ENCODE peak calls at places on chromosomes 16 and 17, in eight cellular contexts. One of them, this sample, is unnamed.

GRCh38 chr17:76738468-76738850 is 540 bp downstream of the MFSD11 start:
- DNase-seq in NCI-H2081: peak; percentile 20
- DNase-seq in suprapubic skin: no peak
- DNase-seq in HT1080: no peak
- DNase-seq in GM18507: no peak
- DNase-seq in stomach: no peak
- DNase-seq in small intestine: peak; percentile 7
- DNase-seq in HS-5: no peak
- DNase-seq in this sample: no peak

GRCh38 chr17:80588687-80589086 is 44.0 kb downstream of the RPTOR start:
- DNase-seq in NCI-H2081: no peak
- DNase-seq in suprapubic skin: no peak
- DNase-seq in HT1080: no peak
- DNase-seq in GM18507: no peak
- DNase-seq in stomach: no peak
- DNase-seq in small intestine: no peak
- DNase-seq in HS-5: no peak
- DNase-seq in this sample: no peak

GRCh38 chr16:74999683-75000480 is 1.1 kb downstream of the ZNRF1 start:
- DNase-seq in NCI-H2081: peak; percentile 64
- DNase-seq in suprapubic skin: peak; percentile 83
- DNase-seq in HT1080: no peak
- DNase-seq in GM18507: no peak
- DNase-seq in stomach: peak; percentile 65
- DNase-seq in small intestine: peak; percentile 52
- DNase-seq in HS-5: no peak
- DNase-seq in this sample: no peak

GRCh38 chr16:69712277-69712676 is 14.1 kb downstream of the NQO1 start:
- DNase-seq in NCI-H2081: no peak
- DNase-seq in suprapubic skin: peak; percentile 38
- DNase-seq in HT1080: no peak
- DNase-seq in GM18507: no peak
- DNase-seq in stomach: no peak
- DNase-seq in small intestine: no peak
- DNase-seq in HS-5: no peak
- DNase-seq in this sample: no peak

GRCh38 chr17:78923660-78924453 is 1.3 kb downstream of the TIMP2 start:
- DNase-seq in NCI-H2081: no peak
- DNase-seq in suprapubic skin: peak; percentile 87
- DNase-seq in HT1080: no peak
- DNase-seq in GM18507: no peak
- DNase-seq in stomach: peak; percentile 92
- DNase-seq in small intestine: peak; percentile 89
- DNase-seq in HS-5: no peak
- DNase-seq in this sample: peak; percentile 68

GRCh38 chr16:69017036-69017783 is 88.2 kb upstream of the HAS3 start:
- DNase-seq in NCI-H2081: no peak
- DNase-seq in suprapubic skin: no peak
- DNase-seq in HT1080: peak; percentile 92
- DNase-seq in GM18507: no peak
- DNase-seq in stomach: no peak
- DNase-seq in small intestine: no peak
- DNase-seq in HS-5: peak; percentile 71
- DNase-seq in this sample: peak; percentile 86

GRCh38 chr16:16828913-16829398 is 450.0 kb downstream of the NPIPA7 start:
- DNase-seq in NCI-H2081: no peak
- DNase-seq in suprapubic skin: no peak
- DNase-seq in HT1080: peak; percentile 84
- DNase-seq in GM18507: no peak
- DNase-seq in stomach: no peak
- DNase-seq in small intestine: no peak
- DNase-seq in HS-5: no peak
- DNase-seq in this sample: no peak

GRCh38 chr17:78132767-78133178 is 2.2 kb downstream of the TMC8 start:
- DNase-seq in NCI-H2081: no peak
- DNase-seq in suprapubic skin: no peak
- DNase-seq in HT1080: no peak
- DNase-seq in GM18507: no peak
- DNase-seq in stomach: no peak
- DNase-seq in small intestine: no peak
- DNase-seq in HS-5: no peak
- DNase-seq in this sample: no peak

GRCh38 chr16:87733190-87733589 is 32.6 kb downstream of the KLHDC4 start:
- DNase-seq in NCI-H2081: peak; percentile 44
- DNase-seq in suprapubic skin: no peak
- DNase-seq in HT1080: no peak
- DNase-seq in GM18507: no peak
- DNase-seq in stomach: no peak
- DNase-seq in small intestine: no peak
- DNase-seq in HS-5: no peak
- DNase-seq in this sample: no peak

GRCh38 chr16:57042157-57043111 is 49.9 kb upstream of the CPNE2 start:
- DNase-seq in NCI-H2081: no peak
- DNase-seq in suprapubic skin: no peak
- DNase-seq in HT1080: no peak
- DNase-seq in GM18507: peak; percentile 69
- DNase-seq in stomach: no peak
- DNase-seq in small intestine: no peak
- DNase-seq in HS-5: no peak
- DNase-seq in this sample: no peak

GRCh38 chr17:35709874-35710273 is 21.6 kb upstream of the RASL10B start:
- DNase-seq in NCI-H2081: peak; percentile 51
- DNase-seq in suprapubic skin: no peak
- DNase-seq in HT1080: no peak
- DNase-seq in GM18507: no peak
- DNase-seq in stomach: no peak
- DNase-seq in small intestine: no peak
- DNase-seq in HS-5: no peak
- DNase-seq in this sample: no peak

GRCh38 chr17:37791985-37792384 is 47.1 kb upstream of the HNF1B start:
- DNase-seq in NCI-H2081: no peak
- DNase-seq in suprapubic skin: no peak
- DNase-seq in HT1080: no peak
- DNase-seq in GM18507: no peak
- DNase-seq in stomach: no peak
- DNase-seq in small intestine: no peak
- DNase-seq in HS-5: no peak
- DNase-seq in this sample: no peak

GRCh38 chr17:75077072-75077489 is 10.7 kb upstream of the SLC16A5 start:
- DNase-seq in NCI-H2081: no peak
- DNase-seq in suprapubic skin: no peak
- DNase-seq in HT1080: no peak
- DNase-seq in GM18507: no peak
- DNase-seq in stomach: no peak
- DNase-seq in small intestine: peak; percentile 78
- DNase-seq in HS-5: no peak
- DNase-seq in this sample: no peak

GRCh38 chr16:68434654-68435210 is 13.6 kb downstream of the SMPD3 start:
- DNase-seq in NCI-H2081: peak; percentile 43
- DNase-seq in suprapubic skin: no peak
- DNase-seq in HT1080: no peak
- DNase-seq in GM18507: no peak
- DNase-seq in stomach: peak; percentile 54
- DNase-seq in small intestine: peak; percentile 51
- DNase-seq in HS-5: no peak
- DNase-seq in this sample: no peak

GRCh38 chr17:17425591-17425990 is 51.2 kb upstream of the MED9 start:
- DNase-seq in NCI-H2081: no peak
- DNase-seq in suprapubic skin: no peak
- DNase-seq in HT1080: no peak
- DNase-seq in GM18507: no peak
- DNase-seq in stomach: no peak
- DNase-seq in small intestine: no peak
- DNase-seq in HS-5: no peak
- DNase-seq in this sample: no peak

GRCh38 chr16:86680137-86680536 is 101.8 kb downstream of the FOXL1 start:
- DNase-seq in NCI-H2081: no peak
- DNase-seq in suprapubic skin: no peak
- DNase-seq in HT1080: peak; percentile 70
- DNase-seq in GM18507: no peak
- DNase-seq in stomach: no peak
- DNase-seq in small intestine: no peak
- DNase-seq in HS-5: no peak
- DNase-seq in this sample: peak; percentile 92

GRCh38 chr17:17203173-17203730 is 2.9 kb downstream of the PLD6 start:
- DNase-seq in NCI-H2081: no peak
- DNase-seq in suprapubic skin: no peak
- DNase-seq in HT1080: no peak
- DNase-seq in GM18507: no peak
- DNase-seq in stomach: no peak
- DNase-seq in small intestine: no peak
- DNase-seq in HS-5: no peak
- DNase-seq in this sample: no peak

GRCh38 chr16:30394603-30395154 is 541 bp upstream of the ZNF48 start:
- DNase-seq in NCI-H2081: no peak
- DNase-seq in suprapubic skin: no peak
- DNase-seq in HT1080: no peak
- DNase-seq in GM18507: no peak
- DNase-seq in stomach: no peak
- DNase-seq in small intestine: peak; percentile 24
- DNase-seq in HS-5: no peak
- DNase-seq in this sample: peak; percentile 33

GRCh38 chr16:57585051-57585687 is 42.7 kb downstream of the ADGRG5 start:
- DNase-seq in NCI-H2081: no peak
- DNase-seq in suprapubic skin: peak; percentile 3
- DNase-seq in HT1080: no peak
- DNase-seq in GM18507: no peak
- DNase-seq in stomach: no peak
- DNase-seq in small intestine: no peak
- DNase-seq in HS-5: no peak
- DNase-seq in this sample: no peak

GRCh38 chr16:67177743-67178699 is 5.7 kb downstream of the MATCAP1 start:
- DNase-seq in NCI-H2081: peak; percentile 94
- DNase-seq in suprapubic skin: no peak
- DNase-seq in HT1080: no peak
- DNase-seq in GM18507: no peak
- DNase-seq in stomach: peak; percentile 88
- DNase-seq in small intestine: peak; percentile 92
- DNase-seq in HS-5: no peak
- DNase-seq in this sample: no peak

GRCh38 chr16:4859900-4860255 is 12.6 kb downstream of the UBN1 start:
- DNase-seq in NCI-H2081: no peak
- DNase-seq in suprapubic skin: no peak
- DNase-seq in HT1080: peak; percentile 89
- DNase-seq in GM18507: no peak
- DNase-seq in stomach: no peak
- DNase-seq in small intestine: no peak
- DNase-seq in HS-5: no peak
- DNase-seq in this sample: peak; percentile 82

GRCh38 chr16:30002614-30003346 is 6.7 kb downstream of the INO80E start:
- DNase-seq in NCI-H2081: no peak
- DNase-seq in suprapubic skin: no peak
- DNase-seq in HT1080: no peak
- DNase-seq in GM18507: no peak
- DNase-seq in stomach: no peak
- DNase-seq in small intestine: no peak
- DNase-seq in HS-5: no peak
- DNase-seq in this sample: no peak

GRCh38 chr17:69348441-69348840 is 21.5 kb upstream of the ABCA5 start:
- DNase-seq in NCI-H2081: no peak
- DNase-seq in suprapubic skin: no peak
- DNase-seq in HT1080: no peak
- DNase-seq in GM18507: no peak
- DNase-seq in stomach: no peak
- DNase-seq in small intestine: no peak
- DNase-seq in HS-5: no peak
- DNase-seq in this sample: no peak

GRCh38 chr17:76969598-76970172 is 101.5 kb downstream of the MGAT5B start:
- DNase-seq in NCI-H2081: peak; percentile 93
- DNase-seq in suprapubic skin: no peak
- DNase-seq in HT1080: peak; percentile 37
- DNase-seq in GM18507: no peak
- DNase-seq in stomach: no peak
- DNase-seq in small intestine: no peak
- DNase-seq in HS-5: no peak
- DNase-seq in this sample: peak; percentile 49

GRCh38 chr17:46979023-46979870 is at the start of gene RPRML:
- DNase-seq in NCI-H2081: peak; percentile 70
- DNase-seq in suprapubic skin: no peak
- DNase-seq in HT1080: no peak
- DNase-seq in GM18507: no peak
- DNase-seq in stomach: peak; percentile 45
- DNase-seq in small intestine: no peak
- DNase-seq in HS-5: no peak
- DNase-seq in this sample: no peak

GRCh38 chr17:48555183-48555615 is 10.3 kb upstream of the HOXB2 start:
- DNase-seq in NCI-H2081: peak; percentile 87
- DNase-seq in suprapubic skin: no peak
- DNase-seq in HT1080: no peak
- DNase-seq in GM18507: no peak
- DNase-seq in stomach: no peak
- DNase-seq in small intestine: no peak
- DNase-seq in HS-5: no peak
- DNase-seq in this sample: peak; percentile 95

GRCh38 chr17:77427471-77427991 is 286.8 kb downstream of the SEC14L1 start:
- DNase-seq in NCI-H2081: no peak
- DNase-seq in suprapubic skin: no peak
- DNase-seq in HT1080: peak; percentile 82
- DNase-seq in GM18507: no peak
- DNase-seq in stomach: no peak
- DNase-seq in small intestine: no peak
- DNase-seq in HS-5: peak; percentile 58
- DNase-seq in this sample: peak; percentile 91

GRCh38 chr17:413016-413350 is 60.4 kb upstream of the RPH3AL start:
- DNase-seq in NCI-H2081: no peak
- DNase-seq in suprapubic skin: no peak
- DNase-seq in HT1080: no peak
- DNase-seq in GM18507: no peak
- DNase-seq in stomach: no peak
- DNase-seq in small intestine: no peak
- DNase-seq in HS-5: no peak
- DNase-seq in this sample: no peak

GRCh38 chr16:85947511-85948509 is 48.8 kb downstream of the IRF8 start:
- DNase-seq in NCI-H2081: no peak
- DNase-seq in suprapubic skin: no peak
- DNase-seq in HT1080: no peak
- DNase-seq in GM18507: peak; percentile 71
- DNase-seq in stomach: peak; percentile 43
- DNase-seq in small intestine: peak; percentile 69
- DNase-seq in HS-5: no peak
- DNase-seq in this sample: no peak

GRCh38 chr17:47717845-47718621 is 15.0 kb upstream of the TBX21 start:
- DNase-seq in NCI-H2081: no peak
- DNase-seq in suprapubic skin: no peak
- DNase-seq in HT1080: no peak
- DNase-seq in GM18507: no peak
- DNase-seq in stomach: no peak
- DNase-seq in small intestine: no peak
- DNase-seq in HS-5: no peak
- DNase-seq in this sample: peak; percentile 49

This sample was measured in A172.